ENCODE peak calls at places on chromosome 22, in four cellular contexts. U is adrenal gland, K is brain microvascular endothelial cell, R is gastrocnemius medialis. B is an unnamed sample.

GRCh38 chr22:40383905-40384304 is 13.5 kb downstream of the SGSM3 start:
- DNase-seq in U (peak; percentile 52), K (peak; percentile 88), R (no peak), B (no peak)

GRCh38 chr22:35205956-35206355 is 51.3 kb upstream of the HMGXB4 start:
- DNase-seq in U (no peak), K (peak; percentile 12), R (no peak), B (no peak)

GRCh38 chr22:44685384-44686056 is 16.5 kb upstream of the PRR5 start:
- DNase-seq in U (no peak), K (peak; percentile 52), R (peak; percentile 32), B (peak; percentile 29)

GRCh38 chr22:38295863-38296262 is 21.4 kb downstream of the CSNK1E start:
- DNase-seq in U (no peak), K (no peak), R (no peak), B (no peak)

GRCh38 chr22:47163481-47163875 is 401.0 kb downstream of the TBC1D22A start:
- DNase-seq in U (no peak), K (no peak), R (peak; percentile 8), B (no peak)

GRCh38 chr22:50624347-50625130 is 3.4 kb downstream of the ARSA start:
- DNase-seq in U (no peak), K (no peak), R (no peak), B (no peak)

GRCh38 chr22:43378011-43378704 is 33.7 kb upstream of the MPPED1 start:
- DNase-seq in U (no peak), K (peak; percentile 20), R (no peak), B (no peak)

GRCh38 chr22:18065256-18065655 is 12.5 kb upstream of the PEX26 start:
- DNase-seq in U (no peak), K (no peak), R (no peak), B (no peak)

GRCh38 chr22:29269731-29270474 is 1.8 kb downstream of the EWSR1 start:
- DNase-seq in U (no peak), K (no peak), R (no peak), B (no peak)

GRCh38 chr22:46622081-46622521 is 1.9 kb downstream of the GRAMD4 start:
- DNase-seq in U (no peak), K (no peak), R (no peak), B (no peak)

GRCh38 chr22:37187891-37188761 is at the start of gene C1QTNF6:
- DNase-seq in U (no peak), K (no peak), R (no peak), B (no peak)

GRCh38 chr22:45268167-45268957 is 16.4 kb upstream of the UPK3A start:
- DNase-seq in U (no peak), K (no peak), R (no peak), B (no peak)

GRCh38 chr22:33561149-33561807 is 359.0 kb downstream of the LARGE1 start:
- DNase-seq in U (no peak), K (no peak), R (no peak), B (no peak)

GRCh38 chr22:33088418-33088817 is 30.2 kb upstream of the SYN3 start:
- DNase-seq in U (no peak), K (no peak), R (no peak), B (no peak)

GRCh38 chr22:29096736-29097669 is 24.2 kb downstream of the KREMEN1 start:
- DNase-seq in U (no peak), K (no peak), R (peak; percentile 36), B (no peak)

GRCh38 chr22:43570531-43571144 is 158.8 kb downstream of the MPPED1 start:
- DNase-seq in U (no peak), K (no peak), R (no peak), B (no peak)

GRCh38 chr22:19976671-19977070 is 35.1 kb upstream of the TXNRD2 start:
- DNase-seq in U (no peak), K (no peak), R (no peak), B (no peak)
- H3K36me3 ChIP-seq in U (peaks cover 25% of the 10 kb centered on the region), K (no peaks in the 10 kb centered on the region), R (no peaks in the 10 kb centered on the region), B (peaks cover 4% of the 10 kb centered on the region)

GRCh38 chr22:41530612-41531421 is 13.5 kb downstream of the POLR3H start:
- DNase-seq in U (no peak), K (no peak), R (peak; percentile 66), B (no peak)

GRCh38 chr22:41532908-41533825 is 11.1 kb downstream of the POLR3H start:
- DNase-seq in U (peak; percentile 71), K (peak; percentile 43), R (peak; percentile 79), B (no peak)

GRCh38 chr22:41531422-41531727 is 12.9 kb downstream of the POLR3H start:
- DNase-seq in U (no peak), K (no peak), R (no peak), B (no peak)

GRCh38 chr22:41534219-41534618 is 10.1 kb downstream of the POLR3H start:
- DNase-seq in U (no peak), K (no peak), R (no peak), B (no peak)

GRCh38 chr22:41531736-41532477 is 12.4 kb downstream of the POLR3H start:
- DNase-seq in U (no peak), K (no peak), R (no peak), B (no peak)
- H3K36me3 ChIP-seq in U (peaks cover 54% of the 10 kb centered on the region), K (peaks cover 58% of the 10 kb centered on the region), R (no peaks in the 10 kb centered on the region), B (peaks cover 59% of the 10 kb centered on the region)

DNA sequence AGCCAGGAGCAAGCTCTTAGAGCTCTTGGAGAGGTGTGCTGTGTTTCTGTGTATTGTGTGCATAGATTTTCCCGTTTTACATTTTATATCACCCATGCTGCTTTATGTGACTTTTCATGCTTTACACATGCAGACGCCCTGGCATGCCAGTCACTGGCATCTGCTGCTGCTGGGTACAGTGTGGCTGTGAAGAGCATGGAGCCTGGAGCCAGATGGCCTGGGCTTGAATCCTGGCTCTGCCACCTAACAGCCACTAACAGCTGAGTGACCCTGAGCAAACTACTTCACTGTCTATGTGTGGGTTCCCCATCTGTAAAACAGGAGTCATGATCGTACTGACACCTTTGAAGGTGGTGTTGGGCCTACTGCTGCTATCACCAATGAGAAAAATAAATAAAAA is 23.1 kb downstream of the POLR3H start:
- DNase-seq in U (no peak), K (no peak), R (no peak), B (no peak)
- H3K36me3 ChIP-seq in U (peaks cover 46% of the 10 kb centered on the region), K (peaks cover 27% of the 10 kb centered on the region), R (no peaks in the 10 kb centered on the region), B (peaks cover 33% of the 10 kb centered on the region)

GRCh38 chr22:23832226-23833016 is 6.4 kb downstream of the DERL3 start:
- DNase-seq in U (no peak), K (no peak), R (no peak), B (no peak)
- H3K36me3 ChIP-seq in U (peaks cover 42% of the 10 kb centered on the region), K (peaks cover 33% of the 10 kb centered on the region), R (no peaks in the 10 kb centered on the region), B (peaks cover 28% of the 10 kb centered on the region)

B was measured in BJ.